ENCODE peak calls at places on chromosomes 4 and X, in ten cellular contexts. One of them, this sample, is unnamed.

GRCh38 chr4:47219586-47219985 is 188.2 kb downstream of the GABRB1 start:
- DNase-seq in NCI-H510A: no peak
- DNase-seq in tibial artery: no peak
- DNase-seq in brain microvascular endothelial cell: no peak
- DNase-seq in cardiac fibroblast: no peak
- DNase-seq in ELF-1: no peak
- DNase-seq in HuH-7: no peak
- DNase-seq in ACHN: no peak
- DNase-seq in stimulated activated CD4-positive, alpha-beta T cell treated with anti-CD3 and anti-CD28 coated beads, Interleukin-12 subunit alpha, Interleukin-12 subunit beta, amount 100 ng/mL, for 4 hours: no peak
- DNase-seq in lower lobe of right lung: no peak
- DNase-seq in this sample: no peak

GRCh38 chr4:80461412-80461811 is 125.9 kb downstream of the CFAP299 start:
- DNase-seq in NCI-H510A: no peak
- DNase-seq in tibial artery: no peak
- DNase-seq in brain microvascular endothelial cell: no peak
- DNase-seq in cardiac fibroblast: no peak
- DNase-seq in ELF-1: peak; percentile 70
- DNase-seq in HuH-7: no peak
- DNase-seq in ACHN: no peak
- DNase-seq in stimulated activated CD4-positive, alpha-beta T cell treated with anti-CD3 and anti-CD28 coated beads, Interleukin-12 subunit alpha, Interleukin-12 subunit beta, amount 100 ng/mL, for 4 hours: no peak
- DNase-seq in lower lobe of right lung: no peak
- DNase-seq in this sample: no peak

GRCh38 chrX:42704454-42704853 is 73.5 kb downstream of the PPP1R2C start:
- DNase-seq in NCI-H510A: no peak
- DNase-seq in tibial artery: no peak
- DNase-seq in brain microvascular endothelial cell: peak; percentile 1
- DNase-seq in cardiac fibroblast: peak; percentile 82
- DNase-seq in ELF-1: no peak
- DNase-seq in HuH-7: no peak
- DNase-seq in ACHN: no peak
- DNase-seq in stimulated activated CD4-positive, alpha-beta T cell treated with anti-CD3 and anti-CD28 coated beads, Interleukin-12 subunit alpha, Interleukin-12 subunit beta, amount 100 ng/mL, for 4 hours: no peak
- DNase-seq in lower lobe of right lung: no peak
- DNase-seq in this sample: no peak

GRCh38 chr4:143372093-143372915 is 35.6 kb downstream of the GAB1 start:
- DNase-seq in NCI-H510A: no peak
- DNase-seq in tibial artery: no peak
- DNase-seq in brain microvascular endothelial cell: no peak
- DNase-seq in cardiac fibroblast: no peak
- DNase-seq in ELF-1: no peak
- DNase-seq in HuH-7: no peak
- DNase-seq in ACHN: no peak
- DNase-seq in stimulated activated CD4-positive, alpha-beta T cell treated with anti-CD3 and anti-CD28 coated beads, Interleukin-12 subunit alpha, Interleukin-12 subunit beta, amount 100 ng/mL, for 4 hours: no peak
- DNase-seq in lower lobe of right lung: no peak
- DNase-seq in this sample: no peak

GRCh38 chrX:9447906-9448305 is 17.0 kb upstream of the TBL1X start:
- DNase-seq in NCI-H510A: no peak
- DNase-seq in tibial artery: no peak
- DNase-seq in brain microvascular endothelial cell: no peak
- DNase-seq in cardiac fibroblast: no peak
- DNase-seq in ELF-1: peak; percentile 16
- DNase-seq in HuH-7: no peak
- DNase-seq in ACHN: no peak
- DNase-seq in stimulated activated CD4-positive, alpha-beta T cell treated with anti-CD3 and anti-CD28 coated beads, Interleukin-12 subunit alpha, Interleukin-12 subunit beta, amount 100 ng/mL, for 4 hours: no peak
- DNase-seq in lower lobe of right lung: no peak
- DNase-seq in this sample: no peak

GRCh38 chr4:145299380-145300076 is 119.1 kb upstream of the OTUD4 start:
- DNase-seq in NCI-H510A: no peak
- DNase-seq in tibial artery: no peak
- DNase-seq in brain microvascular endothelial cell: peak; percentile 88
- DNase-seq in cardiac fibroblast: peak; percentile 88
- DNase-seq in ELF-1: no peak
- DNase-seq in HuH-7: no peak
- DNase-seq in ACHN: no peak
- DNase-seq in stimulated activated CD4-positive, alpha-beta T cell treated with anti-CD3 and anti-CD28 coated beads, Interleukin-12 subunit alpha, Interleukin-12 subunit beta, amount 100 ng/mL, for 4 hours: peak; percentile 59
- DNase-seq in lower lobe of right lung: no peak
- DNase-seq in this sample: no peak

GRCh38 chrX:19577181-19577810 is 62.0 kb upstream of the MAP3K15 start:
- DNase-seq in NCI-H510A: no peak
- DNase-seq in tibial artery: no peak
- DNase-seq in brain microvascular endothelial cell: no peak
- DNase-seq in cardiac fibroblast: no peak
- DNase-seq in ELF-1: no peak
- DNase-seq in HuH-7: no peak
- DNase-seq in ACHN: no peak
- DNase-seq in stimulated activated CD4-positive, alpha-beta T cell treated with anti-CD3 and anti-CD28 coated beads, Interleukin-12 subunit alpha, Interleukin-12 subunit beta, amount 100 ng/mL, for 4 hours: no peak
- DNase-seq in lower lobe of right lung: no peak
- DNase-seq in this sample: no peak

GRCh38 chr4:37717575-37717974 is 31.4 kb upstream of the RELL1 start:
- DNase-seq in NCI-H510A: no peak
- DNase-seq in tibial artery: no peak
- DNase-seq in brain microvascular endothelial cell: peak; percentile 45
- DNase-seq in cardiac fibroblast: peak; percentile 76
- DNase-seq in ELF-1: no peak
- DNase-seq in HuH-7: no peak
- DNase-seq in ACHN: no peak
- DNase-seq in stimulated activated CD4-positive, alpha-beta T cell treated with anti-CD3 and anti-CD28 coated beads, Interleukin-12 subunit alpha, Interleukin-12 subunit beta, amount 100 ng/mL, for 4 hours: no peak
- DNase-seq in lower lobe of right lung: no peak
- DNase-seq in this sample: no peak

GRCh38 chr4:164512124-164512523 is 241.8 kb upstream of the SMIM31 start:
- DNase-seq in NCI-H510A: no peak
- DNase-seq in tibial artery: no peak
- DNase-seq in brain microvascular endothelial cell: no peak
- DNase-seq in cardiac fibroblast: no peak
- DNase-seq in ELF-1: no peak
- DNase-seq in HuH-7: no peak
- DNase-seq in ACHN: no peak
- DNase-seq in stimulated activated CD4-positive, alpha-beta T cell treated with anti-CD3 and anti-CD28 coated beads, Interleukin-12 subunit alpha, Interleukin-12 subunit beta, amount 100 ng/mL, for 4 hours: no peak
- DNase-seq in lower lobe of right lung: no peak
- DNase-seq in this sample: no peak

GRCh38 chrX:139126493-139126892 is 404.0 kb upstream of the F9 start:
- DNase-seq in NCI-H510A: no peak
- DNase-seq in tibial artery: no peak
- DNase-seq in brain microvascular endothelial cell: no peak
- DNase-seq in cardiac fibroblast: no peak
- DNase-seq in ELF-1: peak; percentile 78
- DNase-seq in HuH-7: no peak
- DNase-seq in ACHN: peak; percentile 34
- DNase-seq in stimulated activated CD4-positive, alpha-beta T cell treated with anti-CD3 and anti-CD28 coated beads, Interleukin-12 subunit alpha, Interleukin-12 subunit beta, amount 100 ng/mL, for 4 hours: no peak
- DNase-seq in lower lobe of right lung: no peak
- DNase-seq in this sample: no peak

GRCh38 chr4:142036795-142037583 is 400.6 kb downstream of the IL15 start:
- DNase-seq in NCI-H510A: no peak
- DNase-seq in tibial artery: no peak
- DNase-seq in brain microvascular endothelial cell: peak; percentile 13
- DNase-seq in cardiac fibroblast: peak; percentile 65
- DNase-seq in ELF-1: no peak
- DNase-seq in HuH-7: no peak
- DNase-seq in ACHN: peak; percentile 70
- DNase-seq in stimulated activated CD4-positive, alpha-beta T cell treated with anti-CD3 and anti-CD28 coated beads, Interleukin-12 subunit alpha, Interleukin-12 subunit beta, amount 100 ng/mL, for 4 hours: no peak
- DNase-seq in lower lobe of right lung: no peak
- DNase-seq in this sample: no peak

GRCh38 chr4:8393593-8394038 is 46.9 kb downstream of the ACOX3 start:
- DNase-seq in NCI-H510A: no peak
- DNase-seq in tibial artery: peak; percentile 84
- DNase-seq in brain microvascular endothelial cell: peak; percentile 95
- DNase-seq in cardiac fibroblast: peak; percentile 97
- DNase-seq in ELF-1: peak; percentile 57
- DNase-seq in HuH-7: no peak
- DNase-seq in ACHN: peak; percentile 89
- DNase-seq in stimulated activated CD4-positive, alpha-beta T cell treated with anti-CD3 and anti-CD28 coated beads, Interleukin-12 subunit alpha, Interleukin-12 subunit beta, amount 100 ng/mL, for 4 hours: no peak
- DNase-seq in lower lobe of right lung: no peak
- DNase-seq in this sample: peak; percentile 61

GRCh38 chr4:124191329-124191728 is 521.2 kb downstream of the ANKRD50 start:
- DNase-seq in NCI-H510A: no peak
- DNase-seq in tibial artery: no peak
- DNase-seq in brain microvascular endothelial cell: no peak
- DNase-seq in cardiac fibroblast: no peak
- DNase-seq in ELF-1: no peak
- DNase-seq in HuH-7: no peak
- DNase-seq in ACHN: no peak
- DNase-seq in stimulated activated CD4-positive, alpha-beta T cell treated with anti-CD3 and anti-CD28 coated beads, Interleukin-12 subunit alpha, Interleukin-12 subunit beta, amount 100 ng/mL, for 4 hours: no peak
- DNase-seq in lower lobe of right lung: no peak
- DNase-seq in this sample: no peak

This sample was measured in left ventricle myocardium inferior.